ENCODE peak calls at places on chromosomes 13 and 19, in nine cellular contexts. One of them, this sample, is unnamed.

GRCh38 chr19:51810228-51810627 is 15.3 kb downstream of the FPR3 start:
- DNase-seq in ascending aorta: no peak
- DNase-seq in left ventricle myocardium inferior: no peak
- DNase-seq in body of pancreas: no peak
- DNase-seq in aorta: no peak
- DNase-seq in substantia nigra: no peak
- DNase-seq in H1: no peak
- DNase-seq in dorsolateral prefrontal cortex: no peak
- DNase-seq in PC-9: no peak
- DNase-seq in this sample: peak

GRCh38 chr13:85194482-85194881 is 604.7 kb downstream of the SLITRK6 start:
- DNase-seq in ascending aorta: no peak
- DNase-seq in left ventricle myocardium inferior: no peak
- DNase-seq in body of pancreas: no peak
- DNase-seq in aorta: no peak
- DNase-seq in substantia nigra: no peak
- DNase-seq in H1: no peak
- DNase-seq in dorsolateral prefrontal cortex: no peak
- DNase-seq in PC-9: no peak
- DNase-seq in this sample: no peak

GRCh38 chr13:20192470-20193141 is at the start of gene GJB2:
- DNase-seq in ascending aorta: no peak
- DNase-seq in left ventricle myocardium inferior: no peak
- DNase-seq in body of pancreas: no peak
- DNase-seq in aorta: no peak
- DNase-seq in substantia nigra: no peak
- DNase-seq in H1: peak
- DNase-seq in dorsolateral prefrontal cortex: no peak
- DNase-seq in PC-9: no peak
- DNase-seq in this sample: peak

GRCh38 chr19:3142292-3142670 is 6.4 kb downstream of the GNA15 start:
- DNase-seq in ascending aorta: no peak
- DNase-seq in left ventricle myocardium inferior: no peak
- DNase-seq in body of pancreas: no peak
- DNase-seq in aorta: no peak
- DNase-seq in substantia nigra: no peak
- DNase-seq in H1: no peak
- DNase-seq in dorsolateral prefrontal cortex: no peak
- DNase-seq in PC-9: peak
- DNase-seq in this sample: no peak

GRCh38 chr19:984165-984967 is at the start of gene WDR18:
- DNase-seq in ascending aorta: peak
- DNase-seq in left ventricle myocardium inferior: peak
- DNase-seq in body of pancreas: peak
- DNase-seq in aorta: peak
- DNase-seq in substantia nigra: peak
- DNase-seq in H1: peak
- DNase-seq in dorsolateral prefrontal cortex: peak
- DNase-seq in PC-9: peak
- DNase-seq in this sample: peak

GRCh38 chr13:87128006-87128405 is 543.2 kb upstream of the SLITRK5 start:
- DNase-seq in ascending aorta: no peak
- DNase-seq in left ventricle myocardium inferior: no peak
- DNase-seq in body of pancreas: no peak
- DNase-seq in aorta: no peak
- DNase-seq in substantia nigra: no peak
- DNase-seq in H1: no peak
- DNase-seq in dorsolateral prefrontal cortex: no peak
- DNase-seq in PC-9: no peak
- DNase-seq in this sample: no peak

GRCh38 chr19:1933245-1933644 is 7.7 kb upstream of the CSNK1G2 start:
- DNase-seq in ascending aorta: no peak
- DNase-seq in left ventricle myocardium inferior: no peak
- DNase-seq in body of pancreas: no peak
- DNase-seq in aorta: no peak
- DNase-seq in substantia nigra: no peak
- DNase-seq in H1: no peak
- DNase-seq in dorsolateral prefrontal cortex: no peak
- DNase-seq in PC-9: no peak
- DNase-seq in this sample: no peak

GRCh38 chr13:24135674-24136300 is 24.7 kb upstream of the SPATA13 start:
- DNase-seq in ascending aorta: no peak
- DNase-seq in left ventricle myocardium inferior: no peak
- DNase-seq in body of pancreas: no peak
- DNase-seq in aorta: no peak
- DNase-seq in substantia nigra: no peak
- DNase-seq in H1: no peak
- DNase-seq in dorsolateral prefrontal cortex: no peak
- DNase-seq in PC-9: no peak
- DNase-seq in this sample: no peak

GRCh38 chr19:16118489-16119033 is 6.9 kb downstream of the RAB8A start:
- DNase-seq in ascending aorta: no peak
- DNase-seq in left ventricle myocardium inferior: no peak
- DNase-seq in body of pancreas: no peak
- DNase-seq in aorta: no peak
- DNase-seq in substantia nigra: peak
- DNase-seq in H1: no peak
- DNase-seq in dorsolateral prefrontal cortex: no peak
- DNase-seq in PC-9: no peak
- DNase-seq in this sample: no peak

GRCh38 chr19:1685046-1685445 is 32.6 kb upstream of the TCF3 start:
- DNase-seq in ascending aorta: no peak
- DNase-seq in left ventricle myocardium inferior: no peak
- DNase-seq in body of pancreas: no peak
- DNase-seq in aorta: no peak
- DNase-seq in substantia nigra: no peak
- DNase-seq in H1: no peak
- DNase-seq in dorsolateral prefrontal cortex: no peak
- DNase-seq in PC-9: no peak
- DNase-seq in this sample: no peak

GRCh38 chr19:3350014-3350663 is 16.2 kb upstream of the NFIC start:
- DNase-seq in ascending aorta: no peak
- DNase-seq in left ventricle myocardium inferior: no peak
- DNase-seq in body of pancreas: peak
- DNase-seq in aorta: no peak
- DNase-seq in substantia nigra: no peak
- DNase-seq in H1: no peak
- DNase-seq in dorsolateral prefrontal cortex: no peak
- DNase-seq in PC-9: no peak
- DNase-seq in this sample: peak

GRCh38 chr19:38912600-38913514 is 871 bp upstream of the CCER2 start:
- DNase-seq in ascending aorta: no peak
- DNase-seq in left ventricle myocardium inferior: no peak
- DNase-seq in body of pancreas: no peak
- DNase-seq in aorta: no peak
- DNase-seq in substantia nigra: no peak
- DNase-seq in H1: no peak
- DNase-seq in dorsolateral prefrontal cortex: no peak
- DNase-seq in PC-9: peak
- DNase-seq in this sample: no peak

GRCh38 chr19:16436780-16437179 is 35.0 kb downstream of the EPS15L1 start:
- DNase-seq in ascending aorta: no peak
- DNase-seq in left ventricle myocardium inferior: no peak
- DNase-seq in body of pancreas: no peak
- DNase-seq in aorta: no peak
- DNase-seq in substantia nigra: no peak
- DNase-seq in H1: no peak
- DNase-seq in dorsolateral prefrontal cortex: no peak
- DNase-seq in PC-9: no peak
- DNase-seq in this sample: no peak

GRCh38 chr13:99043700-99044300 is 65.9 kb upstream of the DOCK9 start:
- DNase-seq in ascending aorta: no peak
- DNase-seq in left ventricle myocardium inferior: no peak
- DNase-seq in body of pancreas: no peak
- DNase-seq in aorta: no peak
- DNase-seq in substantia nigra: no peak
- DNase-seq in H1: no peak
- DNase-seq in dorsolateral prefrontal cortex: no peak
- DNase-seq in PC-9: no peak
- DNase-seq in this sample: no peak

DNA sequence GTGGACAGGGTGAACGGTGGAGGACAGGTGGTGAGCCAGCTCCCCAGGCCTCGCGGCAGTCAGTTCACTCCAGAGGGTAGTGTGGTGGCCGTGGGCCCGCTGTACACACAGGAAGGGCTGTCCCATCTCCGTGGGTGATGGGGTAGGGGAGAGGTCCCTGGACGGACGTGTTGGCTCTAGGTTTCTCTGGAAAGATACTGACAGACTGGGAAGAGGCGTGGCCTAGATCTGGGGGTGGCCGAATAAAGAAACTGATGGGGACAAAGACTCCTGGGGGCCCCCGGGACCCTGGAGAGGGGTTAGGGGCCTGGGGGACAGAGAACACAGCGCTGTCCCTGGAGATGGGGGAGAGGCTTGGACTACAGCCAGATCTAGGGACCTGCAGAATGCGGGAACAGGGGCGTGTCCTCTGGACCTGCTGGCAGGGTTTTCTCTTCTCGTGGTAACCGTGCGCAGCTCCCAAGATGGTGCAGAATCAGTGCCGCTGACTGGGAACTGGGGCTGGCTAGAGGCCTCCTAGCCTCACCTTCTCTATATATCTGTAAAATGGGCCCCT is 4.0 kb upstream of the PRAM1 start:
- DNase-seq in ascending aorta: no peak
- DNase-seq in left ventricle myocardium inferior: no peak
- DNase-seq in body of pancreas: peak
- DNase-seq in aorta: no peak
- DNase-seq in substantia nigra: no peak
- DNase-seq in H1: no peak
- DNase-seq in dorsolateral prefrontal cortex: peak
- DNase-seq in PC-9: no peak
- DNase-seq in this sample: no peak
- H3K27ac ChIP-seq in ascending aorta: no peak
- H3K27ac ChIP-seq in left ventricle myocardium inferior: peak
- H3K27ac ChIP-seq in body of pancreas: peak
- H3K27ac ChIP-seq in aorta: no peak
- H3K27ac ChIP-seq in substantia nigra: peak
- H3K27ac ChIP-seq in H1: no peak
- H3K27ac ChIP-seq in dorsolateral prefrontal cortex: peak
- H3K27ac ChIP-seq in PC-9: no peak
- H3K27ac ChIP-seq in this sample: no peak

GRCh38 chr19:5054551-5055456 is 85.9 kb downstream of the KDM4B start:
- DNase-seq in ascending aorta: no peak
- DNase-seq in left ventricle myocardium inferior: peak
- DNase-seq in body of pancreas: no peak
- DNase-seq in aorta: no peak
- DNase-seq in substantia nigra: peak
- DNase-seq in H1: no peak
- DNase-seq in dorsolateral prefrontal cortex: peak
- DNase-seq in PC-9: no peak
- DNase-seq in this sample: no peak

GRCh38 chr19:5053661-5054060 is 84.7 kb downstream of the KDM4B start:
- DNase-seq in ascending aorta: no peak
- DNase-seq in left ventricle myocardium inferior: no peak
- DNase-seq in body of pancreas: no peak
- DNase-seq in aorta: no peak
- DNase-seq in substantia nigra: no peak
- DNase-seq in H1: no peak
- DNase-seq in dorsolateral prefrontal cortex: no peak
- DNase-seq in PC-9: no peak
- DNase-seq in this sample: no peak

GRCh38 chr19:5051619-5052018 is 82.7 kb downstream of the KDM4B start:
- DNase-seq in ascending aorta: no peak
- DNase-seq in left ventricle myocardium inferior: no peak
- DNase-seq in body of pancreas: no peak
- DNase-seq in aorta: no peak
- DNase-seq in substantia nigra: no peak
- DNase-seq in H1: no peak
- DNase-seq in dorsolateral prefrontal cortex: no peak
- DNase-seq in PC-9: no peak
- DNase-seq in this sample: no peak

GRCh38 chr19:5052515-5052914 is 83.6 kb downstream of the KDM4B start:
- DNase-seq in ascending aorta: no peak
- DNase-seq in left ventricle myocardium inferior: no peak
- DNase-seq in body of pancreas: no peak
- DNase-seq in aorta: no peak
- DNase-seq in substantia nigra: no peak
- DNase-seq in H1: no peak
- DNase-seq in dorsolateral prefrontal cortex: no peak
- DNase-seq in PC-9: no peak
- DNase-seq in this sample: no peak

GRCh38 chr19:5052945-5053485 is 84.1 kb downstream of the KDM4B start:
- DNase-seq in ascending aorta: no peak
- DNase-seq in left ventricle myocardium inferior: no peak
- DNase-seq in body of pancreas: no peak
- DNase-seq in aorta: no peak
- DNase-seq in substantia nigra: no peak
- DNase-seq in H1: no peak
- DNase-seq in dorsolateral prefrontal cortex: no peak
- DNase-seq in PC-9: no peak
- DNase-seq in this sample: no peak
- H3K27ac ChIP-seq in ascending aorta: no peak
- H3K27ac ChIP-seq in left ventricle myocardium inferior: peak
- H3K27ac ChIP-seq in body of pancreas: no peak
- H3K27ac ChIP-seq in aorta: no peak
- H3K27ac ChIP-seq in substantia nigra: no peak
- H3K27ac ChIP-seq in H1: no peak
- H3K27ac ChIP-seq in dorsolateral prefrontal cortex: no peak
- H3K27ac ChIP-seq in PC-9: no peak
- H3K27ac ChIP-seq in this sample: no peak

GRCh38 chr19:19422156-19422555 is 16.7 kb downstream of the GATAD2A start:
- DNase-seq in ascending aorta: no peak
- DNase-seq in left ventricle myocardium inferior: no peak
- DNase-seq in body of pancreas: no peak
- DNase-seq in aorta: peak
- DNase-seq in substantia nigra: no peak
- DNase-seq in H1: no peak
- DNase-seq in dorsolateral prefrontal cortex: no peak
- DNase-seq in PC-9: no peak
- DNase-seq in this sample: no peak
- H3K27ac ChIP-seq in ascending aorta: no peak
- H3K27ac ChIP-seq in left ventricle myocardium inferior: no peak
- H3K27ac ChIP-seq in body of pancreas: no peak
- H3K27ac ChIP-seq in aorta: no peak
- H3K27ac ChIP-seq in substantia nigra: no peak
- H3K27ac ChIP-seq in H1: no peak
- H3K27ac ChIP-seq in dorsolateral prefrontal cortex: no peak
- H3K27ac ChIP-seq in PC-9: no peak
- H3K27ac ChIP-seq in this sample: no peak

GRCh38 chr19:47187797-47188196 is 43.2 kb downstream of the BBC3 start:
- DNase-seq in ascending aorta: no peak
- DNase-seq in left ventricle myocardium inferior: no peak
- DNase-seq in body of pancreas: no peak
- DNase-seq in aorta: no peak
- DNase-seq in substantia nigra: no peak
- DNase-seq in H1: no peak
- DNase-seq in dorsolateral prefrontal cortex: no peak
- DNase-seq in PC-9: peak
- DNase-seq in this sample: peak
- H3K27ac ChIP-seq in ascending aorta: peak
- H3K27ac ChIP-seq in left ventricle myocardium inferior: no peak
- H3K27ac ChIP-seq in body of pancreas: no peak
- H3K27ac ChIP-seq in aorta: no peak
- H3K27ac ChIP-seq in substantia nigra: no peak
- H3K27ac ChIP-seq in H1: no peak
- H3K27ac ChIP-seq in dorsolateral prefrontal cortex: no peak
- H3K27ac ChIP-seq in PC-9: no peak
- H3K27ac ChIP-seq in this sample: no peak

This sample was measured in small intestine.